ENCODE peak calls at places on chromosome 11, in ten cellular contexts. S is dorsolateral prefrontal cortex, J is Panc1, L is HCT116, F is posterior cingulate gyrus, H is COLO829, Q is Daoy, K is epithelial cell of proximal tubule, A is Peyer's patch, R is activated T-cell treated with anti-CD3 and anti-CD28 coated beads for 24 hours. D is an unnamed sample.

GRCh38 chr11:69448471-69449284 is 32.8 kb upstream of the LINC01488 start:
- DNase-seq in S (no peak), J (no peak), L (no peak), F (peak), H (no peak), Q (no peak), K (no peak), A (no peak), R (no peak), D (no peak)

GRCh38 chr11:12702999-12703453 is 28.8 kb downstream of the TEAD1 start:
- DNase-seq in S (no peak), J (no peak), L (no peak), F (no peak), H (no peak), Q (peak), K (no peak), A (no peak), R (no peak), D (no peak)

GRCh38 chr11:64553554-64554201 is 37.3 kb upstream of the SLC22A12 start:
- DNase-seq in S (peak), J (peak), L (no peak), F (peak), H (peak), Q (peak), K (no peak), A (peak), R (peak), D (peak)

GRCh38 chr11:61294717-61295595 is at the start of gene VWCE:
- DNase-seq in S (peak), J (no peak), L (no peak), F (peak), H (no peak), Q (peak), K (no peak), A (peak), R (peak), D (peak)

GRCh38 chr11:123707606-123708205 is 33.8 kb downstream of the ZNF202 start:
- DNase-seq in S (peak), J (peak), L (peak), F (no peak), H (peak), Q (peak), K (peak), A (peak), R (peak), D (peak)

GRCh38 chr11:57506522-57506921 is 9.0 kb downstream of the SLC43A1 start:
- DNase-seq in S (no peak), J (no peak), L (no peak), F (no peak), H (no peak), Q (no peak), K (no peak), A (no peak), R (no peak), D (no peak)

GRCh38 chr11:117856892-117857291 is 19.6 kb downstream of the FXYD6 start:
- DNase-seq in S (no peak), J (no peak), L (no peak), F (no peak), H (no peak), Q (no peak), K (no peak), A (no peak), R (no peak), D (no peak)

GRCh38 chr11:125514336-125515101 is 18.5 kb upstream of the FEZ1 start:
- DNase-seq in S (no peak), J (no peak), L (no peak), F (no peak), H (no peak), Q (peak), K (no peak), A (peak), R (peak), D (peak)

GRCh38 chr11:76609736-76610370 is 60.7 kb downstream of the LRRC32 start:
- DNase-seq in S (no peak), J (no peak), L (no peak), F (no peak), H (no peak), Q (no peak), K (no peak), A (peak), R (no peak), D (no peak)

GRCh38 chr11:114909866-114910265 is 231.5 kb downstream of the NXPE2 start:
- DNase-seq in S (no peak), J (no peak), L (no peak), F (no peak), H (no peak), Q (no peak), K (no peak), A (no peak), R (no peak), D (no peak)

GRCh38 chr11:35615911-35616900 is 2.1 kb upstream of the FJX1 start:
- DNase-seq in S (peak), J (no peak), L (no peak), F (no peak), H (peak), Q (peak), K (no peak), A (no peak), R (no peak), D (no peak)

GRCh38 chr11:125170001-125170405 is 5.5 kb downstream of the PKNOX2 start:
- DNase-seq in S (no peak), J (no peak), L (no peak), F (peak), H (no peak), Q (no peak), K (no peak), A (no peak), R (no peak), D (no peak)

GRCh38 chr11:14636119-14636518 is 7.5 kb upstream of the PDE3B start:
- DNase-seq in S (no peak), J (no peak), L (no peak), F (no peak), H (no peak), Q (no peak), K (no peak), A (no peak), R (no peak), D (no peak)

GRCh38 chr11:130390071-130390758 is 38.2 kb downstream of the ADAMTS8 start:
- DNase-seq in S (peak), J (peak), L (peak), F (no peak), H (peak), Q (peak), K (peak), A (no peak), R (no peak), D (no peak)

GRCh38 chr11:81224396-81224795 is 1509.3 kb downstream of the FAM181B start:
- DNase-seq in S (no peak), J (no peak), L (no peak), F (no peak), H (no peak), Q (peak), K (no peak), A (no peak), R (no peak), D (no peak)

GRCh38 chr11:8260202-8260996 is 3.3 kb downstream of the LMO1 start:
- DNase-seq in S (no peak), J (no peak), L (no peak), F (peak), H (no peak), Q (no peak), K (no peak), A (peak), R (no peak), D (no peak)

GRCh38 chr11:72587696-72588095 is 86.5 kb downstream of the PDE2A start:
- DNase-seq in S (no peak), J (no peak), L (no peak), F (peak), H (no peak), Q (no peak), K (no peak), A (no peak), R (no peak), D (no peak)

GRCh38 chr11:65553301-65554001 is 4.7 kb downstream of the LTBP3 start:
- DNase-seq in S (no peak), J (no peak), L (no peak), F (no peak), H (no peak), Q (no peak), K (no peak), A (peak), R (peak), D (peak)

GRCh38 chr11:83409476-83409875 is 123.3 kb upstream of the CCDC90B start:
- DNase-seq in S (no peak), J (no peak), L (no peak), F (no peak), H (no peak), Q (no peak), K (no peak), A (no peak), R (no peak), D (no peak)

GRCh38 chr11:119148855-119149370 is at the start of gene ABCG4:
- DNase-seq in S (no peak), J (no peak), L (no peak), F (peak), H (no peak), Q (peak), K (no peak), A (no peak), R (no peak), D (no peak)